ENCODE peak calls at places on chromosome 3, in seven cellular contexts. V, I, Q, X, E, W and L are unnamed samples.

GRCh38 chr3:32406481-32407408 is 15.1 kb downstream of the CMTM7 start:
- DNase-seq in V (no peak), I (no peak), Q (no peak), X (no peak), E (no peak), W (no peak), L (no peak)

GRCh38 chr3:57257678-57258077 is 30.1 kb downstream of the APPL1 start:
- DNase-seq in V (no peak), I (no peak), Q (no peak), X (no peak), E (no peak), W (no peak), L (no peak)

GRCh38 chr3:185900228-185900627 is 37.6 kb downstream of the TRA2B start:
- DNase-seq in V (no peak), I (no peak), Q (no peak), X (no peak), E (no peak), W (no peak), L (peak)

GRCh38 chr3:14138109-14138877 is 13.4 kb downstream of the TMEM43 start:
- DNase-seq in V (no peak), I (no peak), Q (no peak), X (no peak), E (no peak), W (no peak), L (peak)

GRCh38 chr3:108296239-108296638 is at the start of gene HHLA2:
- DNase-seq in V (no peak), I (peak), Q (peak), X (no peak), E (no peak), W (no peak), L (no peak)

GRCh38 chr3:141243295-141243707 is 11.7 kb downstream of the PXYLP1 start:
- DNase-seq in V (no peak), I (peak), Q (no peak), X (peak), E (no peak), W (no peak), L (no peak)

GRCh38 chr3:171620825-171621434 is 160.7 kb upstream of the TNIK start:
- DNase-seq in V (no peak), I (no peak), Q (no peak), X (no peak), E (no peak), W (no peak), L (no peak)

GRCh38 chr3:11134794-11135193 is 19.5 kb upstream of the HRH1 start:
- DNase-seq in V (no peak), I (no peak), Q (no peak), X (no peak), E (no peak), W (no peak), L (no peak)

GRCh38 chr3:128353991-128354687 is 112.6 kb downstream of the DNAJB8 start:
- DNase-seq in V (no peak), I (no peak), Q (no peak), X (no peak), E (no peak), W (no peak), L (no peak)

GRCh38 chr3:195297446-195297845 is 26.5 kb upstream of the XXYLT1 start:
- DNase-seq in V (no peak), I (no peak), Q (no peak), X (no peak), E (no peak), W (no peak), L (no peak)

GRCh38 chr3:178140491-178140890 is 395.7 kb upstream of the KCNMB2 start:
- DNase-seq in V (no peak), I (no peak), Q (no peak), X (no peak), E (no peak), W (no peak), L (no peak)

GRCh38 chr3:94647131-94647530 is 584.3 kb downstream of the NSUN3 start:
- DNase-seq in V (no peak), I (no peak), Q (no peak), X (no peak), E (no peak), W (no peak), L (no peak)

GRCh38 chr3:165192610-165193192 is 3.5 kb downstream of the SLITRK3 start:
- DNase-seq in V (no peak), I (no peak), Q (no peak), X (no peak), E (no peak), W (no peak), L (peak)

GRCh38 chr3:63248015-63248414 is 30.1 kb upstream of the SYNPR start:
- DNase-seq in V (no peak), I (no peak), Q (no peak), X (no peak), E (no peak), W (no peak), L (no peak)

GRCh38 chr3:43862470-43862869 is 171.7 kb downstream of the ABHD5 start:
- DNase-seq in V (no peak), I (no peak), Q (no peak), X (no peak), E (no peak), W (no peak), L (no peak)